ENCODE peak calls at places on chromosomes 16 and 17, in eight cellular contexts. E is heart left ventricle, R is foreskin fibroblast, A is epithelial cell of proximal tubule, H is B cell, U is tibial nerve, Y is GM23338, O is fibroblast of the aortic adventitia. D is an unnamed sample.

GRCh38 chr17:33049781-33050414 is 58.3 kb downstream of the SPACA3 start:
- DNase-seq in E (no peak), R (peak), A (no peak), H (peak), U (peak), Y (peak), O (peak), D (peak)

GRCh38 chr16:8919934-8920465 is 37.8 kb downstream of the LITAFD start:
- DNase-seq in E (no peak), R (no peak), A (no peak), H (no peak), U (no peak), Y (no peak), O (no peak), D (no peak)

GRCh38 chr17:40548491-40548981 is 16.7 kb downstream of the CCR7 start:
- DNase-seq in E (no peak), R (no peak), A (no peak), H (no peak), U (no peak), Y (no peak), O (no peak), D (no peak)

GRCh38 chr17:82411396-82412053 is 6.6 kb upstream of the HEXD start:
- DNase-seq in E (no peak), R (no peak), A (no peak), H (no peak), U (no peak), Y (no peak), O (no peak), D (no peak)

GRCh38 chr17:38912221-38912813 is 13.1 kb upstream of the LASP1NB start:
- DNase-seq in E (no peak), R (no peak), A (no peak), H (no peak), U (no peak), Y (no peak), O (peak), D (no peak)

GRCh38 chr17:34252138-34252889 is 2.8 kb upstream of the CCL2 start:
- DNase-seq in E (peak), R (peak), A (peak), H (no peak), U (peak), Y (peak), O (peak), D (no peak)

GRCh38 chr17:50267074-50267841 is 7.0 kb upstream of the TMEM92 start:
- DNase-seq in E (no peak), R (peak), A (no peak), H (no peak), U (no peak), Y (no peak), O (peak), D (no peak)

GRCh38 chr16:22375117-22375962 is 921 bp upstream of the CDR2 start:
- DNase-seq in E (no peak), R (no peak), A (no peak), H (no peak), U (no peak), Y (peak), O (no peak), D (no peak)

GRCh38 chr17:81558941-81559806 is 7.0 kb upstream of the FAAP100 start:
- DNase-seq in E (peak), R (no peak), A (no peak), H (no peak), U (no peak), Y (peak), O (no peak), D (no peak)

GRCh38 chr16:79707867-79708266 is 107.3 kb upstream of the MAF start:
- DNase-seq in E (peak), R (no peak), A (no peak), H (no peak), U (peak), Y (no peak), O (peak), D (peak)

GRCh38 chr16:87946596-87947350 is 4.5 kb upstream of the BANP start:
- DNase-seq in E (no peak), R (no peak), A (no peak), H (no peak), U (no peak), Y (no peak), O (no peak), D (no peak)

GRCh38 chr16:30076276-30076791 is 540 bp downstream of the PPP4C start:
- DNase-seq in E (no peak), R (no peak), A (no peak), H (no peak), U (no peak), Y (no peak), O (peak), D (peak)

GRCh38 chr17:72334205-72334604 is 213.4 kb downstream of the SOX9 start:
- DNase-seq in E (no peak), R (peak), A (no peak), H (no peak), U (no peak), Y (no peak), O (peak), D (no peak)
- TF ChIP-seq CTCF in E (no peak), R (peak), A (peak), H (no peak), U (no peak), Y (no peak), O (peak), D (no peak)

GRCh38 chr17:4157618-4158333 is 14.8 kb downstream of the CYB5D2 start:
- DNase-seq in E (no peak), R (no peak), A (no peak), H (no peak), U (no peak), Y (no peak), O (no peak), D (no peak)

GRCh38 chr17:4154201-4154600 is 11.2 kb downstream of the CYB5D2 start:
- DNase-seq in E (no peak), R (no peak), A (no peak), H (no peak), U (no peak), Y (no peak), O (no peak), D (peak)

GRCh38 chr17:4155980-4156620 is 13.1 kb downstream of the CYB5D2 start:
- DNase-seq in E (no peak), R (no peak), A (no peak), H (no peak), U (no peak), Y (no peak), O (no peak), D (no peak)

GRCh38 chr17:4159761-4160160 is 16.8 kb downstream of the CYB5D2 start:
- DNase-seq in E (no peak), R (no peak), A (no peak), H (no peak), U (no peak), Y (no peak), O (no peak), D (no peak)

GRCh38 chr17:4156750-4157381 is 13.9 kb downstream of the CYB5D2 start:
- DNase-seq in E (no peak), R (no peak), A (no peak), H (no peak), U (no peak), Y (peak), O (no peak), D (no peak)
- TF ChIP-seq CTCF in E (no peak), R (no peak), A (peak), H (no peak), U (no peak), Y (peak), O (no peak), D (no peak)

GRCh38 chr16:60199154-60199553 is 1465.0 kb upstream of the GOT2 start:
- DNase-seq in E (no peak), R (no peak), A (no peak), H (no peak), U (no peak), Y (no peak), O (no peak), D (no peak)
- TF ChIP-seq CTCF in E (no peak), R (no peak), A (no peak), H (no peak), U (no peak), Y (no peak), O (no peak), D (no peak)

DNA sequence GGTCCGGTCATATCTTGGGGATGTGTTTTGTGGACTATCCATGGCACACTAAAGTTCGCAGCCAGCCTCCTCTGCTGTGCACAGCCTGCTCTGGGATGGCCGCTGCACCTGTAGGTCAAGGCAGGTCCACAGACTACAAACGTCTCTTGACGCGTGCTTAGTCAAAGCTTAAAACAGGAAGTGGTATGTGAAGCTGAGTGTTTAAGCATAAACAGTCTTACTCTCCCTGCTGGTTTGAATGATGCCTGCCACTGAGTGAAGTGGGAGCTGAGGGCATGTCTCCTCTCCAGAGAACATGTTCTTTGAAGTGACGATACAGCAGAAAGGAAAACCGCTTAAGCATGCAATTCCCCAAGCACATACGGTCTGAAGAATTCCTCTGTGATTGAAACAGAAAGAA is 365.6 kb downstream of the SLC39A11 start:
- DNase-seq in E (no peak), R (no peak), A (no peak), H (peak), U (no peak), Y (no peak), O (no peak), D (no peak)
- TF ChIP-seq CTCF in E (no peak), R (no peak), A (no peak), H (no peak), U (no peak), Y (no peak), O (no peak), D (no peak)

DNA sequence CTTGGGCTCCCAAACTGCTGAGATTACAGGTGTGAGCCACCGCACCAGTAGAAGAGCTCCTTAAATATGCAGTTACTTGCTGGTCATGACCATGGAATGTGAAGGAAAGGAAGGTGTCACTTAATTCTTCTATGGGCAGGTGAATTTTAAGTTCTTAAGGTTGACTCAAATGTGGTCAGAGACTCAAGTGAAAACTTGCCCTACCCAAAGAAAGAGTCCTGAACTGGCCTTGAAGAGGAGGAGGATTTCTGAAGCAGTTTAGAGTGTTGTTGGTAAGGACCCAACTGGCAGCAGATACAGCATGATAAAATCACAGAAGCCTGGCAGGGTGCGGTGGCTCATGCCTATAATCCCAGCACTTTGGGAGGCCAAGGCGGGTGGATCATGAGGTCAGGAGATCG is 29.4 kb downstream of the CHD9 start:
- DNase-seq in E (no peak), R (no peak), A (no peak), H (no peak), U (peak), Y (no peak), O (peak), D (peak)
- TF ChIP-seq CTCF in E (no peak), R (no peak), A (no peak), H (no peak), U (no peak), Y (no peak), O (no peak), D (no peak)

GRCh38 chr17:14301279-14301760 is 439 bp downstream of the HS3ST3B1 start:
- DNase-seq in E (no peak), R (no peak), A (no peak), H (peak), U (no peak), Y (peak), O (no peak), D (no peak)
- TF ChIP-seq CTCF in E (peak), R (no peak), A (no peak), H (peak), U (no peak), Y (peak), O (no peak), D (no peak)

GRCh38 chr17:52011070-52011469 is 147.4 kb downstream of the CA10 start:
- DNase-seq in E (no peak), R (no peak), A (no peak), H (no peak), U (no peak), Y (no peak), O (no peak), D (no peak)
- TF ChIP-seq CTCF in E (no peak), R (no peak), A (no peak), H (no peak), U (no peak), Y (no peak), O (no peak), D (no peak)

GRCh38 chr16:52283581-52284375 is 263.2 kb downstream of the TOX3 start:
- DNase-seq in E (no peak), R (no peak), A (no peak), H (no peak), U (no peak), Y (no peak), O (no peak), D (no peak)

GRCh38 chr16:52283018-52283417 is 263.9 kb downstream of the TOX3 start:
- DNase-seq in E (no peak), R (peak), A (no peak), H (no peak), U (no peak), Y (no peak), O (peak), D (no peak)
- TF ChIP-seq CTCF in E (no peak), R (no peak), A (no peak), H (no peak), U (no peak), Y (no peak), O (no peak), D (no peak)

D was measured in MCF 10A.